ENCODE peak calls at places on chromosomes 4 and X, in eight cellular contexts. F, W, T, M, P, O, Q and J are unnamed samples.

GRCh38 chrX:3262906-3263305 is 83.5 kb downstream of the MXRA5 start:
- DNase-seq in F (peak; percentile 91), W (no peak), T (no peak), M (no peak), P (peak; percentile 71), O (peak; percentile 83), Q (no peak), J (no peak)

GRCh38 chrX:35104626-35105025 is 162.0 kb downstream of the FAM47B start:
- DNase-seq in F (no peak), W (no peak), T (no peak), M (no peak), P (no peak), O (no peak), Q (no peak), J (no peak)

GRCh38 chrX:129759576-129760061 is 20.1 kb upstream of the SASH3 start:
- DNase-seq in F (peak; percentile 74), W (peak; percentile 74), T (peak; percentile 71), M (peak; percentile 59), P (peak; percentile 50), O (peak; percentile 76), Q (no peak), J (no peak)

GRCh38 chr4:41142946-41143720 is 71.2 kb downstream of the APBB2 start:
- DNase-seq in F (peak; percentile 97), W (no peak), T (no peak), M (no peak), P (peak; percentile 84), O (peak; percentile 99), Q (no peak), J (no peak)

GRCh38 chr4:174152717-174153466 is 130.6 kb downstream of the FBXO8 start:
- DNase-seq in F (no peak), W (no peak), T (no peak), M (no peak), P (no peak), O (no peak), Q (no peak), J (no peak)

GRCh38 chr4:159051245-159052071 is 51.4 kb upstream of the RAPGEF2 start:
- DNase-seq in F (peak; percentile 21), W (no peak), T (no peak), M (no peak), P (no peak), O (no peak), Q (no peak), J (no peak)

GRCh38 chr4:30825008-30825765 is 105.0 kb downstream of the PCDH7 start:
- DNase-seq in F (no peak), W (no peak), T (no peak), M (no peak), P (no peak), O (no peak), Q (no peak), J (no peak)

GRCh38 chrX:45824471-45824870 is 623.8 kb upstream of the DIPK2B start:
- DNase-seq in F (peak; percentile 97), W (no peak), T (peak; percentile 68), M (peak; percentile 70), P (peak; percentile 95), O (peak; percentile 86), Q (no peak), J (no peak)

GRCh38 chrX:48694776-48695523 is 1.6 kb upstream of the SUV39H1 start:
- DNase-seq in F (no peak), W (no peak), T (no peak), M (no peak), P (no peak), O (no peak), Q (no peak), J (no peak)

GRCh38 chr4:15231265-15232091 is 196.4 kb upstream of the C1QTNF7 start:
- DNase-seq in F (peak; percentile 65), W (peak; percentile 82), T (no peak), M (peak; percentile 61), P (peak; percentile 43), O (peak; percentile 84), Q (peak; percentile 67), J (peak; percentile 77)

GRCh38 chrX:21748235-21748634 is 9.7 kb downstream of the SMPX start:
- DNase-seq in F (no peak), W (no peak), T (no peak), M (no peak), P (no peak), O (no peak), Q (no peak), J (no peak)

GRCh38 chrX:10083809-10084208 is 73.0 kb upstream of the CLCN4 start:
- DNase-seq in F (no peak), W (no peak), T (no peak), M (no peak), P (no peak), O (no peak), Q (no peak), J (no peak)

GRCh38 chr4:95243892-95244291 is 304.9 kb downstream of the UNC5C start:
- DNase-seq in F (no peak), W (no peak), T (no peak), M (no peak), P (no peak), O (no peak), Q (no peak), J (no peak)

GRCh38 chr4:114386637-114387233 is 211.9 kb upstream of the UGT8 start:
- DNase-seq in F (peak; percentile 35), W (no peak), T (no peak), M (no peak), P (peak; percentile 10), O (peak; percentile 46), Q (no peak), J (peak; percentile 19)

GRCh38 chr4:153426207-153426886 is 39.8 kb upstream of the TMEM131L start:
- DNase-seq in F (no peak), W (peak; percentile 35), T (no peak), M (no peak), P (no peak), O (no peak), Q (no peak), J (peak; percentile 26)

GRCh38 chr4:101987623-101988243 is 197.2 kb downstream of the BANK1 start:
- DNase-seq in F (no peak), W (no peak), T (no peak), M (no peak), P (no peak), O (no peak), Q (no peak), J (no peak)

GRCh38 chr4:63717384-63717783 is 691.9 kb downstream of the TECRL start:
- DNase-seq in F (peak; percentile 7), W (no peak), T (no peak), M (no peak), P (no peak), O (no peak), Q (no peak), J (no peak)

GRCh38 chr4:106588906-106589305 is 220.3 kb upstream of the GIMD1 start:
- DNase-seq in F (no peak), W (no peak), T (no peak), M (no peak), P (no peak), O (peak; percentile 15), Q (no peak), J (no peak)

GRCh38 chr4:55364691-55365346 is 18.8 kb downstream of the SRD5A3 start:
- DNase-seq in F (no peak), W (no peak), T (no peak), M (no peak), P (no peak), O (no peak), Q (no peak), J (no peak)